ENCODE peak calls at places on chromosomes 11 and 22, in eight cellular contexts. H is SJCRH30; I is effector memory CD4-positive, alpha-beta T cell; Z is Panc1; P is transverse colon; N is astrocyte; R is mammary epithelial cell; A is H1. B is an unnamed sample.

GRCh38 chr22:36659762-36660509 is 43.6 kb downstream of the CACNG2 start:
- DNase-seq in H (peak; percentile 76), I (no peak), Z (peak; percentile 78), P (peak; percentile 77), N (peak; percentile 83), R (peak; percentile 88), A (no peak), B (peak; percentile 96)

GRCh38 chr11:27719575-27719925 is 19.3 kb upstream of the BDNF start:
- DNase-seq in H (no peak), I (no peak), Z (no peak), P (no peak), N (no peak), R (no peak), A (no peak), B (no peak)

GRCh38 chr22:40024201-40025061 is 29.7 kb downstream of the FAM83F start:
- DNase-seq in H (peak; percentile 77), I (peak; percentile 47), Z (peak; percentile 30), P (peak; percentile 82), N (peak; percentile 27), R (peak; percentile 35), A (no peak), B (peak; percentile 57)

GRCh38 chr22:45309422-45310227 is at the start of gene FAM118A:
- DNase-seq in H (peak; percentile 88), I (peak; percentile 92), Z (peak; percentile 18), P (peak; percentile 97), N (peak; percentile 66), R (peak; percentile 94), A (peak; percentile 83), B (peak; percentile 81)

GRCh38 chr11:121464352-121464946 is 11.7 kb upstream of the SORL1-AS1 start:
- DNase-seq in H (peak; percentile 30), I (peak; percentile 44), Z (peak; percentile 80), P (peak; percentile 51), N (peak; percentile 96), R (peak; percentile 92), A (no peak), B (peak; percentile 89)

GRCh38 chr11:67409261-67409666 is 5.4 kb downstream of the TBC1D10C start:
- DNase-seq in H (no peak), I (peak; percentile 64), Z (no peak), P (peak; percentile 77), N (no peak), R (no peak), A (no peak), B (no peak)

GRCh38 chr11:19323502-19323901 is 82.8 kb upstream of the E2F8 start:
- DNase-seq in H (no peak), I (no peak), Z (no peak), P (no peak), N (no peak), R (no peak), A (no peak), B (no peak)

GRCh38 chr22:37521236-37521739 is 2.1 kb upstream of the CARD10 start:
- DNase-seq in H (no peak), I (no peak), Z (no peak), P (peak; percentile 64), N (no peak), R (no peak), A (no peak), B (no peak)

GRCh38 chr22:41683616-41684015 is 5.1 kb downstream of the SNU13 start:
- DNase-seq in H (no peak), I (no peak), Z (no peak), P (no peak), N (no peak), R (peak; percentile 20), A (no peak), B (no peak)

GRCh38 chr11:59553323-59553722 is 42.0 kb downstream of the OR4D9 start:
- DNase-seq in H (no peak), I (no peak), Z (no peak), P (no peak), N (no peak), R (no peak), A (no peak), B (no peak)

GRCh38 chr22:21044931-21045584 is 688 bp upstream of the LRRC74B start:
- DNase-seq in H (peak; percentile 86), I (no peak), Z (no peak), P (no peak), N (peak; percentile 51), R (peak; percentile 25), A (no peak), B (peak; percentile 85)

GRCh38 chr11:47178737-47179654 is 2.3 kb upstream of the ARFGAP2 start:
- DNase-seq in H (no peak), I (no peak), Z (no peak), P (no peak), N (no peak), R (no peak), A (no peak), B (no peak)

GRCh38 chr11:61960532-61960931 is 6.9 kb downstream of the FTH1 start:
- DNase-seq in H (no peak), I (no peak), Z (no peak), P (no peak), N (no peak), R (no peak), A (no peak), B (no peak)

GRCh38 chr11:102449651-102450570 is 2.7 kb downstream of the TMEM123 start:
- DNase-seq in H (no peak), I (no peak), Z (no peak), P (no peak), N (no peak), R (no peak), A (no peak), B (no peak)

GRCh38 chr11:76844511-76844910 is 16.2 kb upstream of the ACER3 start:
- DNase-seq in H (no peak), I (no peak), Z (no peak), P (no peak), N (no peak), R (no peak), A (no peak), B (no peak)

GRCh38 chr11:64742087-64742939 is 1.6 kb downstream of the RASGRP2 start:
- DNase-seq in H (no peak), I (no peak), Z (no peak), P (no peak), N (no peak), R (no peak), A (no peak), B (no peak)

GRCh38 chr22:29503811-29504372 is 23.9 kb downstream of the NEFH start:
- DNase-seq in H (peak; percentile 12), I (no peak), Z (no peak), P (peak; percentile 44), N (peak; percentile 60), R (no peak), A (no peak), B (peak; percentile 40)
- H3K9me3 ChIP-seq in H (no peaks in the 10 kb centered on the region), I (no peaks in the 10 kb centered on the region), Z (no peaks in the 10 kb centered on the region), P (no peaks in the 10 kb centered on the region), N (no peaks in the 10 kb centered on the region), R (no peaks in the 10 kb centered on the region), A (no peaks in the 10 kb centered on the region), B (no peaks in the 10 kb centered on the region)

GRCh38 chr11:70808686-70809375 is 410.5 kb downstream of the CTTN start:
- DNase-seq in H (no peak), I (no peak), Z (no peak), P (no peak), N (no peak), R (no peak), A (no peak), B (no peak)
- H3K9me3 ChIP-seq in H (no peaks in the 10 kb centered on the region), I (no peaks in the 10 kb centered on the region), Z (no peaks in the 10 kb centered on the region), P (no peaks in the 10 kb centered on the region), N (no peaks in the 10 kb centered on the region), R (no peaks in the 10 kb centered on the region), A (no peaks in the 10 kb centered on the region), B (no peaks in the 10 kb centered on the region)

GRCh38 chr22:16828876-16829275 is 3.7 kb upstream of the XKR3 start:
- DNase-seq in H (peak; percentile 44), I (no peak), Z (no peak), P (no peak), N (no peak), R (no peak), A (no peak), B (no peak)
- H3K9me3 ChIP-seq in H (no peaks in the 10 kb centered on the region), I (no peaks in the 10 kb centered on the region), Z (no peaks in the 10 kb centered on the region), P (no peaks in the 10 kb centered on the region), N (peaks cover 3% of the 10 kb centered on the region), R (peaks cover 7% of the 10 kb centered on the region), A (no peaks in the 10 kb centered on the region), B (no peaks in the 10 kb centered on the region)

DNA sequence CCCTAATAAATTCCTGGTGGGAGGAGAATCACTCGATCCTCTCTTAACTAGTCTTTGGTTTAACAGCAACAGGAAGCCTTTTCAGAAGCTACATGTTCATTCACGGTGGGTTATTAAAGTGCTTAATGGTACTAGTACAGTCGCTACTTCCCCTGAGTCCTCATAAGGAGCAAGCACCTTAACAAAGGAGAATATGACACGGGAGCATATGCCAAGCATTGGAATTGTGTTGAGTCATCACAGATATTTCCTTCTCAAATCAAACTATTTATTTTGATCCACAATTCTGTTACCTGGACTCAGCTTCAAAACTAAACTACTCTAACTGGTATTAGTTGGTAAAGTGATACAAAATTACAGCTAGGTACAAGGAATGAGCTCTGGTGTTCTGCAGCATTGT is 177.5 kb upstream of the CTSC start:
- DNase-seq in H (peak; percentile 1), I (no peak), Z (no peak), P (no peak), N (no peak), R (no peak), A (no peak), B (no peak)
- H3K9me3 ChIP-seq in H (no peaks in the 10 kb centered on the region), I (no peaks in the 10 kb centered on the region), Z (no peaks in the 10 kb centered on the region), P (no peaks in the 10 kb centered on the region), N (no peaks in the 10 kb centered on the region), R (no peaks in the 10 kb centered on the region), A (no peaks in the 10 kb centered on the region), B (no peaks in the 10 kb centered on the region)

GRCh38 chr22:47304854-47305253 is 542.4 kb downstream of the TBC1D22A start:
- DNase-seq in H (no peak), I (no peak), Z (no peak), P (no peak), N (no peak), R (no peak), A (no peak), B (no peak)
- H3K9me3 ChIP-seq in H (no peaks in the 10 kb centered on the region), I (no peaks in the 10 kb centered on the region), Z (no peaks in the 10 kb centered on the region), P (no peaks in the 10 kb centered on the region), N (no peaks in the 10 kb centered on the region), R (peaks cover 39% of the 10 kb centered on the region), A (peaks cover 95% of the 10 kb centered on the region), B (no peaks in the 10 kb centered on the region)

B was measured in MG63.